ENCODE peak calls at places on chromosomes 4 and X, in six cellular contexts. X, T, A, Y, B and V are unnamed samples.
A peak's percentile ranks its signal among the peaks of the same experiment; 100 is the strongest.

GRCh38 chrX:39196192-39197102 is 395.2 kb downstream of the MID1IP1 start:
- DNase-seq in X (peak; percentile 54), T (peak; percentile 85), A (no peak), Y (peak; percentile 46), B (no peak), V (peak; percentile 59)

GRCh38 chr4:168615294-168615693 is 118.4 kb downstream of the PALLD start:
- DNase-seq in X (peak; percentile 62), T (peak; percentile 85), A (no peak), Y (no peak), B (no peak), V (peak; percentile 83)

GRCh38 chr4:133150643-133151300 is 1.7 kb downstream of the PCDH10 start:
- DNase-seq in X (peak; percentile 80), T (no peak), A (no peak), Y (peak; percentile 23), B (peak; percentile 54), V (peak; percentile 32)

GRCh38 chr4:149845643-149846208 is 30.1 kb upstream of the IQCM start:
- DNase-seq in X (no peak), T (no peak), A (no peak), Y (peak; percentile 7), B (peak; percentile 8), V (no peak)

GRCh38 chr4:163810757-163811156 is 316.3 kb downstream of the TMA16 start:
- DNase-seq in X (no peak), T (no peak), A (no peak), Y (peak; percentile 46), B (no peak), V (no peak)

GRCh38 chr4:10111067-10111801 is 5.4 kb downstream of the WDR1 start:
- DNase-seq in X (peak; percentile 59), T (no peak), A (no peak), Y (no peak), B (no peak), V (no peak)

GRCh38 chrX:103537871-103538387 is 18.6 kb upstream of the RAB40A start:
- DNase-seq in X (no peak), T (no peak), A (no peak), Y (peak; percentile 12), B (no peak), V (no peak)

GRCh38 chrX:9269134-9269533 is 195.7 kb upstream of the TBL1X start:
- DNase-seq in X (no peak), T (no peak), A (no peak), Y (no peak), B (no peak), V (no peak)

GRCh38 chr4:71570492-71570891 is 213.4 kb downstream of the GC start:
- DNase-seq in X (no peak), T (no peak), A (no peak), Y (no peak), B (no peak), V (peak; percentile 21)

GRCh38 chr4:93897559-93897958 is 69.0 kb downstream of the ATOH1 start:
- DNase-seq in X (no peak), T (no peak), A (no peak), Y (peak; percentile 24), B (no peak), V (peak; percentile 7)

GRCh38 chr4:13543091-13543581 is 1.2 kb downstream of the NKX3-2 start:
- DNase-seq in X (peak; percentile 77), T (no peak), A (no peak), Y (no peak), B (no peak), V (no peak)
- H3K4me3 ChIP-seq in X (peak overlapping the region; percentile 81), T (no peak overlapping the region), A (no peak overlapping the region), Y (no peak overlapping the region), B (no peak overlapping the region), V (no peak overlapping the region)

GRCh38 chrX:149871940-149872339 is 9.0 kb upstream of the MAGEA8 start:
- DNase-seq in X (peak; percentile 81), T (peak; percentile 0), A (no peak), Y (peak; percentile 50), B (peak; percentile 20), V (no peak)
- TF ChIP-seq CTCF in X (peak; percentile 74), T (peak; percentile 4), A (no peak), Y (peak; percentile 31), B (peak; percentile 34), V (peak; percentile 27)

DNA sequence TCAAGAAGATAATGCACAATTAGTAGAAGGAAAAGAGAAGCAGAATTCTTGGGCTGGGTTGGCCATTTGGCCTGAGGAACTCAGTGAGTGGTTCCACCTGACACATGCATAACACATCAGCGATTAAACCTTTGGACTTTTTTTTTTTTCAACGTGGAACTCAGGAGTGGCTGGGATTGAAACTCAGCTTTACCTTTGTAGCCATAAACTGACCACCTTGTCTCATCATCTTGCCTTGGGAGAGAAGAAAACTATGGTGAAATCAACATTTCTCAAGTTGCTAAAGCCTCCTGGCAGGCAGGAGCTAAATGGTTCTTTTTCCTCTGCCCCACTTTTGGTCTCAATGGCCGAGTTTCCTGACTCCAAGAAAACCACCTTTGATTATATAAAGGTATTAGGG is 16.3 kb downstream of the PTTG2 start:
- DNase-seq in X (no peak), T (no peak), A (no peak), Y (peak; percentile 32), B (no peak), V (peak; percentile 21)
- H3K4me3 ChIP-seq in X (peak overlapping the region; percentile 70), T (peak overlapping the region; percentile 52), A (no peak overlapping the region), Y (no peak overlapping the region), B (peak overlapping the region; percentile 41), V (peak overlapping the region; percentile 32)

GRCh38 chr4:143711543-143712159 is 11.2 kb upstream of the FREM3 start:
- DNase-seq in X (peak; percentile 73), T (no peak), A (no peak), Y (no peak), B (no peak), V (no peak)
- TF ChIP-seq CTCF in X (peak; percentile 79), T (no peak), A (no peak), Y (no peak), B (no peak), V (no peak)

DNA sequence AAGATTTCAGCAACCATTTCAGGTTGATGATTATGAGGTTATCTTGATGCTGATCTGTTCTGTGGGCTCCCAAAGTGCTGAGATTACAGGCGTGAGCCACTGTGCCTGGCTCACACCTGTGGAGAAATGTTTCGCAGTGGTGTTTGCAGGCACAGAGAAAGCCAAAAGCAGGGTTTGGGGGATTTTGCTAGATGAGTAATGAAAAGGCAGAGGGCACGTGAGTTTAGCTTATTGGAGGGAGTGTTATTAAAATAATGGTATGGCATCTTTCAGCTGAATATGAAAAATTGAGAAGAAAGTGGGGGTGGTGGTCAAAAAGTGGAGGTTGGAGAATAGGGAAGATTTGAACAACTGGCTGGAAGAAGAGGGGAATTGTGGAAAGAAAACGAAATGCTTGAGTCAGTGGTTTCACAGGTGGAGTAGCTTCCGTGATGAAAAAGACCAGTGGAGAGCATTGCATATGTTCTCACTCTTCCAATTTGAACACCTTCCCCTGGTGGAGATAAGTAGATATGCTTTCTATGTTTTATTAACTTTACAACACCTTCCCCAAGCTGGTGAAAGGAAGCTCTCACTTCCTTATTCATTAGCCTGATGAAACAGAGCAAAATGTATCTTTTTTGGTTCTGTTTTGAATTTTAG is 1.1 kb upstream of the CHST7 start:
- DNase-seq in X (no peak), T (no peak), A (no peak), Y (peak; percentile 12), B (no peak), V (no peak)
- H3K4me3 ChIP-seq in X (no peak overlapping the region), T (no peak overlapping the region), A (no peak overlapping the region), Y (no peak overlapping the region), B (no peak overlapping the region), V (no peak overlapping the region)

GRCh38 chr4:146342600-146343192 is 128.4 kb downstream of the REELD1 start:
- DNase-seq in X (no peak), T (peak; percentile 59), A (no peak), Y (peak; percentile 61), B (peak; percentile 39), V (peak; percentile 63)
- TF ChIP-seq CTCF in X (peak; percentile 86), T (peak; percentile 57), A (peak; percentile 13), Y (peak; percentile 58), B (peak; percentile 54), V (peak; percentile 48)

GRCh38 chr4:76589402-76589801 is 154.4 kb downstream of the SHROOM3 start:
- DNase-seq in X (peak; percentile 65), T (no peak), A (peak; percentile 45), Y (no peak), B (no peak), V (peak; percentile 69)
- H3K4me3 ChIP-seq in X (no peak overlapping the region), T (no peak overlapping the region), A (no peak overlapping the region), Y (no peak overlapping the region), B (no peak overlapping the region), V (no peak overlapping the region)

DNA sequence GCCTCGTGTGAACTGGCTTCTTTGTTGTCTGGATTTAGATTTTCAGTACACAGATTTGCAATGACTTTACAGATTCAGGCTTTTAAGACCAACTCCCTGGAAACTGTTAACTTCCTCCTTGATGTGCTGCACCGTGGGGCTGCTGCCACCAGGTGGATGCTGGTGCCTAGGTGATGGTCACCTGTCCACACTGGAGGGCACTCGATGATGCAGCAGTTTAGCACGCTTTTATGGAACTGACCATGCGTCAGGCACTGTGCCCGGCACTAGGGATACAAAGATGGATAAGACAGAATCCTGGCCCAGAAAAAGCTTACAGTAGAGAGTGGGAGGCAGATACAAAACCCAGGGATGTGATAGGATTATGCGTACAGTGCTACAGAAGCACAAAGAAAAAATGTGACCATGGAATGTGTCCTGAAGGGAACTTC is 180.7 kb downstream of the CEP135 start:
- DNase-seq in X (peak; percentile 87), T (no peak), A (no peak), Y (peak; percentile 30), B (peak; percentile 25), V (no peak)
- TF ChIP-seq CTCF in X (peak; percentile 82), T (peak; percentile 10), A (no peak), Y (peak; percentile 53), B (peak; percentile 55), V (peak; percentile 32)